ENCODE peak calls at places on chromosomes 11 and 22, in five cellular contexts. L is NCI-H1694 treated with DMSO at 0.1 percent for 48 hours; A is G401; J is CD8-positive, alpha-beta T cell; O is stimulated activated CD4-positive, alpha-beta T cell treated with anti-CD3 and anti-CD28 coated beads, Interleukin-1b, Interleukin-23, amount 100 ng/mL, for 24 hours. W is an unnamed sample.

GRCh38 chr22:30421695-30422480 is 3.7 kb upstream of the MTFP1 start:
- DNase-seq in O (no peak), A (no peak), J (no peak), L (no peak), W (no peak)

GRCh38 chr11:84091212-84091986 is 805.2 kb upstream of the CCDC90B start:
- DNase-seq in L (no peak), A (peak; percentile 6), J (no peak), O (no peak), W (no peak)

GRCh38 chr22:30270841-30271240 is 4.2 kb upstream of the OSM start:
- DNase-seq in L (no peak), A (no peak), O (no peak), J (no peak), W (peak; percentile 75)

GRCh38 chr11:13140028-13140870 is 131.1 kb downstream of the RASSF10 start:
- DNase-seq in J (no peak), A (no peak), L (no peak), O (no peak), W (peak; percentile 74)

GRCh38 chr11:18699269-18699596 is 654 bp downstream of the TMEM86A start:
- DNase-seq in J (no peak), L (no peak), A (no peak), O (no peak), W (no peak)

GRCh38 chr11:1299621-1300020 is 9.8 kb downstream of the TOLLIP start:
- DNase-seq in J (no peak), O (no peak), A (peak; percentile 56), L (no peak), W (no peak)

GRCh38 chr11:126284829-126285228 is 1.9 kb downstream of the TIRAP start:
- DNase-seq in J (peak; percentile 71), O (peak; percentile 85), L (no peak), A (peak; percentile 30), W (peak; percentile 93)

GRCh38 chr22:29892757-29893156 is 9.8 kb downstream of the MTMR3 start:
- DNase-seq in O (no peak), J (no peak), A (no peak), L (no peak), W (no peak)

GRCh38 chr22:35630891-35631290 is 13.8 kb upstream of the MB start:
- DNase-seq in A (no peak), J (no peak), O (no peak), L (no peak), W (no peak)

GRCh38 chr22:32603651-32604540 is 129.3 kb downstream of the FBXO7 start:
- DNase-seq in A (no peak), J (no peak), L (no peak), O (no peak), W (no peak)

GRCh38 chr11:19326499-19326898 is 85.8 kb upstream of the E2F8 start:
- DNase-seq in L (peak; percentile 5), J (no peak), A (no peak), O (no peak), W (no peak)

GRCh38 chr11:114501901-114502300 is 57.8 kb downstream of the NXPE1 start:
- DNase-seq in A (no peak), J (no peak), O (no peak), L (no peak), W (peak; percentile 2)

GRCh38 chr11:17807034-17807433 is 72.5 kb downstream of the KCNC1 start:
- DNase-seq in O (no peak), J (no peak), A (peak; percentile 97), L (no peak), W (no peak)

GRCh38 chr11:10309163-10310093 is 4.6 kb downstream of the ADM start:
- DNase-seq in L (no peak), A (peak; percentile 83), O (no peak), J (no peak), W (peak; percentile 61)

GRCh38 chr11:12810497-12810896 is 136.3 kb downstream of the TEAD1 start:
- DNase-seq in O (no peak), A (no peak), J (no peak), L (no peak), W (peak; percentile 92)

GRCh38 chr11:121696177-121696863 is 243.6 kb upstream of the SORL1-AS1 start:
- DNase-seq in J (no peak), A (peak; percentile 8), O (no peak), L (no peak), W (peak; percentile 75)

W was measured in astrocyte.